ENCODE peak calls at places on chromosomes 3 and 15, in six cellular contexts. K is IMR-90, B is H1, Q is mesenchymal stem cell, C is neuronal stem cell, P is H9. R is an unnamed sample.

GRCh38 chr3:157527471-157527881 is 24.3 kb upstream of the VEPH1 start:
- DNase-seq in K (peak), B (no peak), Q (peak), C (no peak), P (no peak), R (no peak)

GRCh38 chr15:78838480-78838879 is 27.2 kb upstream of the ADAMTS7 start:
- DNase-seq in K (peak), B (no peak), Q (no peak), C (no peak), P (no peak), R (peak)

GRCh38 chr15:100330221-100330620 is 11.6 kb downstream of the ADAMTS17 start:
- DNase-seq in K (no peak), B (no peak), Q (no peak), C (no peak), P (peak), R (no peak)

GRCh38 chr3:14366915-14367523 is 35.4 kb upstream of the SLC6A6 start:
- DNase-seq in K (no peak), B (no peak), Q (no peak), C (no peak), P (no peak), R (no peak)

GRCh38 chr3:153172796-153173757 is 11.1 kb downstream of the RAP2B start:
- DNase-seq in K (no peak), B (no peak), Q (no peak), C (no peak), P (no peak), R (peak)

GRCh38 chr15:85403745-85404144 is 23.3 kb downstream of the AKAP13 start:
- DNase-seq in K (peak), B (no peak), Q (peak), C (no peak), P (no peak), R (peak)

GRCh38 chr3:139117136-139117675 is 72.5 kb upstream of the PRR23C start:
- DNase-seq in K (peak), B (no peak), Q (peak), C (no peak), P (no peak), R (no peak)

GRCh38 chr3:36178018-36178417 is 202.3 kb upstream of the STAC start:
- DNase-seq in K (no peak), B (no peak), Q (no peak), C (no peak), P (no peak), R (no peak)

GRCh38 chr3:69328903-69329302 is 57.0 kb downstream of the FRMD4B start:
- DNase-seq in K (no peak), B (no peak), Q (no peak), C (no peak), P (no peak), R (no peak)

GRCh38 chr3:188305220-188305619 is 151.3 kb downstream of the LPP start:
- DNase-seq in K (no peak), B (no peak), Q (no peak), C (no peak), P (no peak), R (no peak)

GRCh38 chr3:168341192-168341816 is 245.6 kb upstream of the GOLIM4 start:
- DNase-seq in K (peak), B (no peak), Q (peak), C (no peak), P (no peak), R (no peak)

GRCh38 chr15:91307561-91307960 is 207.5 kb downstream of the SV2B start:
- DNase-seq in K (no peak), B (no peak), Q (no peak), C (no peak), P (no peak), R (no peak)

GRCh38 chr15:86663304-86663703 is 583.6 kb downstream of the AGBL1 start:
- DNase-seq in K (no peak), B (no peak), Q (no peak), C (no peak), P (no peak), R (no peak)

GRCh38 chr15:77032647-77033416 is 37.9 kb downstream of the PSTPIP1 start:
- DNase-seq in K (no peak), B (no peak), Q (no peak), C (no peak), P (no peak), R (no peak)

GRCh38 chr15:32957219-32957618 is 237.3 kb downstream of the FMN1 start:
- DNase-seq in K (no peak), B (no peak), Q (no peak), C (no peak), P (no peak), R (no peak)

GRCh38 chr3:42809202-42809601 is at the start of gene ACKR2:
- DNase-seq in K (no peak), B (no peak), Q (no peak), C (no peak), P (no peak), R (peak)

GRCh38 chr15:81859737-81860516 is 185.9 kb downstream of the MEX3B start:
- DNase-seq in K (no peak), B (no peak), Q (no peak), C (no peak), P (no peak), R (no peak)

DNA sequence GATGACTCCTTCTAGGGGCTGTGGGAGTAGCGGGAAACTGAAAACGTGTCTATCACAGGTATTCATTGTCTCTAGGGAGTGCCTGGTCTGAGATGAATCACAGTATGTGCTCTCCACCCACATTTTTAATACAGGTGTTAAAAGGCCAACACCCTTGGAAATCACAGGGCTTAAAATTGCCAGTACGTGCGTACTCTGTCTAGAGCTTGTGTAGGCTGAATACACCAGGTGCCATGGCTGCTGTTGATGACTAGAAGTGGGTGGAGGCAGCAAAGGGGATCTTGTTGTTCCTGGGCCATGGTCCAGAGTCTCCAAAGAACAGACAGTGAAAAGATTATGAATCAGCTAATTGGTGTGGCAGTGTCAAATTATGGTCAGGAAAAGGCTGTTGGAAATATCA is 35.1 kb upstream of the P3H2 start:
- DNase-seq in K (no peak), B (no peak), Q (no peak), C (no peak), P (no peak), R (peak)
- H2BK120ac ChIP-seq in K (no peak), B (no peak), Q (no peak), C (no peak), P (no peak), R (no peak)

GRCh38 chr3:16522820-16523219 is 9.3 kb upstream of the RFTN1 start:
- DNase-seq in K (no peak), B (no peak), Q (no peak), C (no peak), P (no peak), R (no peak)

GRCh38 chr3:16521580-16521941 is 8.1 kb upstream of the RFTN1 start:
- DNase-seq in K (no peak), B (no peak), Q (no peak), C (no peak), P (no peak), R (no peak)

GRCh38 chr3:16524196-16524595 is 10.7 kb upstream of the RFTN1 start:
- DNase-seq in K (no peak), B (no peak), Q (no peak), C (no peak), P (no peak), R (no peak)

GRCh38 chr3:16523778-16524177 is 10.3 kb upstream of the RFTN1 start:
- DNase-seq in K (peak), B (no peak), Q (no peak), C (no peak), P (no peak), R (peak)

DNA sequence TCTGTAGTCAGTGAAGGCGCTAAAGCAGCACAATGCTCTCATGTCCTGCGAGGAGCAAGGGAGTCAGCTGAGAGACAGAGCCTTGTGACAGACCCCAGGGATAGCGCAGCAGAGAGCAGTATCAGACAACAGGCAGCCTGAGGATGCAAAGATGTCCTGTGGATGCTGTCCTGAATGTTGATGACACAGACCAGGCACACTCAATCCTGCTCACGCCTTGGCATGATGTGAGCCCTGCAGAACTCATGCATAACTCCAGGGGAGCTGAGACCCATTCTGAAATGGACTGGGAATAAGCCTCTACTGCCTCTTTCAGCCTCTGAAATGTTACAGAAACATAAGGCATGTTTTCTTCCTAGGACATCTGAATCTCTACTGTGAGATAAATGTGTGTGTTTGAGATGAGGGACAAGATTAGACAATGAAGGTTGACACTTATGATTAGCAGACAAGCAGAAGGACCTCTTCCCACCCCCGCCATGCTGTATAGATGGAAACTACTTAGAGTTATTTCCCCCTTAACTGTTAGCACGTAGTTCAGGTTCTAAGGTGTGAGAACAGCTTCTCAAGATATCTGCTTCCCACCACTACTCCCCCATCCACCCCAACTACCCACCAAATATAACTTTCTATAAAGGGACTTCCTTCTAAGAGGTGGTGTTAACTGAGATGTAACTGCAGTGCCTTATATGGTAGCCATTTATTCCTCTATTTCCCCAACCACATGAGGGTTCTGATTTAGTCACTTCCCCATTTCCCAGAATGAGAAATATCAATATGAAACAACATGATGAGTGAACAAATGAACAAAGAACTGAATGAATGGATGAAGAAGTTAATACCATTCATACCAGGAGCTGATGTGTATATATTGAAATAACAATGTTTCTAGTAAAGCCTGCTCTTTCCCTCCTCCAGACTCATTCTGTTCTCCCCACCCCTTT is 7.4 kb upstream of the RFTN1 start:
- DNase-seq in K (no peak), B (no peak), Q (no peak), C (no peak), P (no peak), R (no peak)
- H3K23ac ChIP-seq in K (peak), B (no peak), Q (no peak), C (no peak), P (no peak), R (no peak)

GRCh38 chr3:147507638-147508286 is 98.6 kb downstream of the ZIC1 start:
- DNase-seq in K (no peak), B (no peak), Q (peak), C (no peak), P (no peak), R (no peak)

GRCh38 chr3:147513785-147514184 is 104.6 kb downstream of the ZIC1 start:
- DNase-seq in K (no peak), B (peak), Q (no peak), C (peak), P (peak), R (no peak)

GRCh38 chr3:147514366-147514765 is 105.2 kb downstream of the ZIC1 start:
- DNase-seq in K (no peak), B (no peak), Q (no peak), C (no peak), P (no peak), R (no peak)

DNA sequence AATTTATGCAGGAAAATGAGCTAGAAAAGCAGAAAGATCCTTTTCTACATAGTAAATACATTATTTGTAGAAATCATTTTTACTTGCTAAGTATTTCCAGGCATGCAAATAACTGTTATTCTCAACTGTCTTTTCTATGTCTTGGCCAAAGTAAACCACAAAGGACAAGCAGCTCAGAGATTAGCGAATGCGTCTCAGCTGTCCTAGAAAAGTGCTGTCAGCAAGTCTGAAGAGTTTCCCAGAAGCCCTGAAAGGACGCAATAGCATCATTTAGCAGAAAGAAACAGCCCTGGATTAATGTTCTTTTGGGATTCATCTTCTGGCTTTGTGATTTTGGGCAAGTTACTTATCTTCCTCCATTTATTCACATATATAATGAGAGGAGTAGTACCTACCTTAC is 100.3 kb downstream of the ZIC1 start:
- DNase-seq in K (no peak), B (no peak), Q (no peak), C (no peak), P (no peak), R (no peak)
- H2BK120ac ChIP-seq in K (no peak), B (no peak), Q (no peak), C (no peak), P (no peak), R (no peak)

GRCh38 chr15:69318033-69318432 is 19.3 kb downstream of the PAQR5 start:
- DNase-seq in K (no peak), B (no peak), Q (no peak), C (no peak), P (no peak), R (no peak)
- H3K23ac ChIP-seq in K (no peak), B (no peak), Q (no peak), C (no peak), P (no peak), R (no peak)

DNA sequence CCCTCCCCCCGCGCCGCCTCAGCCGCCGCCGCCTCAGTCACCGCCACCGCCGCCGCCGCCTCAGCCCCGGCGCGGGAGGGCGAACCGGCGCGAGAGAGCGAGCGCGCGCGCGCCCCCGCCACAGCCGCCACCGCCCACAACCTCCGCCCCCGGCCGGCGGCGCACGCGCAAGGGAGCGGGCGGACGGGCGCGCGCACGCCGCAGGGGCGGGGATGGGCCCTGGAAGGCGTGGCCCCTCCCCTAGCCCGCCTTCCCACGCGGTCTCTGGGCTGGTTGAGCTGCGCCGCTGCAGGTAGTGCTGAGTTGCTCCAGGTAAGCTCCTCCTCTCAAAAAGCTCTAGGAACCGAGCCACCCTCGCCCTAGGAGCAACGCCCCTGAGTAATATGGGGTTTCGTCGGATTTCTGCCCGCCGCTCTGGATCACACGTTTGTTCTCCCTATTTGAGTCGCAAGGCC is at the start of gene TMCC1:
- DNase-seq in K (peak), B (peak), Q (peak), C (peak), P (peak), R (peak)
- H2BK120ac ChIP-seq in K (peak), B (no peak), Q (peak), C (no peak), P (no peak), R (peak)

R was measured in trophoblast cell.